ENCODE peak calls at places on chromosomes 4 and X, in nine cellular contexts. O, R, I, J, B, L, C, V and X are unnamed samples.

GRCh38 chr4:94278777-94279176 is 63.9 kb downstream of the HPGDS start:
- DNase-seq in O (no peak), R (no peak), I (no peak), J (no peak), B (no peak), L (no peak), C (no peak), V (no peak), X (no peak)

GRCh38 chr4:124111922-124112321 is 600.6 kb downstream of the ANKRD50 start:
- DNase-seq in O (no peak), R (peak; percentile 93), I (peak; percentile 37), J (no peak), B (peak; percentile 79), L (peak; percentile 79), C (peak; percentile 97), V (peak; percentile 76), X (no peak)

GRCh38 chr4:155735506-155735905 is 23.3 kb upstream of the GUCY1B1 start:
- DNase-seq in O (no peak), R (no peak), I (no peak), J (no peak), B (no peak), L (no peak), C (peak; percentile 8), V (no peak), X (no peak)

GRCh38 chr4:110621328-110621812 is 1.5 kb downstream of the PITX2 start:
- DNase-seq in O (no peak), R (no peak), I (no peak), J (peak; percentile 72), B (no peak), L (peak; percentile 21), C (no peak), V (no peak), X (peak; percentile 19)

GRCh38 chrX:106035064-106035463 is 3.5 kb downstream of the SERPINA7 start:
- DNase-seq in O (no peak), R (no peak), I (no peak), J (no peak), B (peak; percentile 21), L (peak; percentile 14), C (peak; percentile 9), V (no peak), X (no peak)

GRCh38 chrX:150483576-150483975 is 84.8 kb upstream of the MTM1 start:
- DNase-seq in O (no peak), R (no peak), I (no peak), J (no peak), B (no peak), L (no peak), C (no peak), V (no peak), X (no peak)

GRCh38 chrX:96314974-96315373 is 369.7 kb upstream of the DIAPH2 start:
- DNase-seq in O (no peak), R (peak; percentile 50), I (no peak), J (no peak), B (no peak), L (no peak), C (peak; percentile 28), V (no peak), X (no peak)

GRCh38 chrX:109384569-109385174 is 97.2 kb downstream of the GUCY2F start:
- DNase-seq in O (no peak), R (peak; percentile 54), I (no peak), J (no peak), B (peak; percentile 57), L (peak; percentile 59), C (peak; percentile 61), V (peak; percentile 15), X (no peak)

GRCh38 chrX:150371877-150372276 is 8.8 kb downstream of the MAMLD1 start:
- DNase-seq in O (no peak), R (no peak), I (no peak), J (no peak), B (no peak), L (no peak), C (no peak), V (no peak), X (no peak)

GRCh38 chr4:180284267-180284666 is 1958.9 kb upstream of the TENM3 start:
- DNase-seq in O (no peak), R (no peak), I (no peak), J (no peak), B (no peak), L (no peak), C (no peak), V (no peak), X (no peak)

GRCh38 chr4:109191216-109191615 is 111.2 kb downstream of the COL25A1 start:
- DNase-seq in O (no peak), R (no peak), I (no peak), J (no peak), B (no peak), L (no peak), C (no peak), V (no peak), X (no peak)

GRCh38 chr4:173515458-173515857 is 14.6 kb downstream of the HAND2 start:
- DNase-seq in O (no peak), R (no peak), I (no peak), J (no peak), B (no peak), L (peak; percentile 11), C (no peak), V (no peak), X (no peak)

GRCh38 chr4:38015886-38016515 is 55.8 kb downstream of the PTTG2 start:
- DNase-seq in O (no peak), R (no peak), I (no peak), J (no peak), B (no peak), L (no peak), C (no peak), V (no peak), X (no peak)

GRCh38 chr4:140861359-140862181 is 105.4 kb upstream of the TBC1D9 start:
- DNase-seq in O (peak; percentile 89), R (peak; percentile 93), I (peak; percentile 56), J (no peak), B (peak; percentile 85), L (peak; percentile 83), C (peak; percentile 93), V (peak; percentile 62), X (no peak)

GRCh38 chrX:6226053-6226645 is 2.5 kb downstream of the NLGN4X start:
- DNase-seq in O (no peak), R (no peak), I (no peak), J (no peak), B (peak; percentile 65), L (peak; percentile 73), C (no peak), V (peak; percentile 33), X (peak; percentile 68)
- H3K4me3 ChIP-seq in O (no peak overlapping the region), R (no peak overlapping the region), I (peak overlapping the region; percentile 39), J (peak overlapping the region; percentile 46), B (peak overlapping the region; percentile 65), L (peak overlapping the region; percentile 81), C (no peak overlapping the region), V (peak overlapping the region; percentile 74), X (peak overlapping the region; percentile 61)

GRCh38 chrX:37776987-37777325 is 2.9 kb upstream of the CYBB start:
- DNase-seq in O (no peak), R (no peak), I (no peak), J (no peak), B (no peak), L (no peak), C (no peak), V (no peak), X (no peak)

GRCh38 chrX:37781808-37782207 is 1.9 kb downstream of the CYBB start:
- DNase-seq in O (peak; percentile 16), R (no peak), I (no peak), J (no peak), B (no peak), L (no peak), C (no peak), V (no peak), X (no peak)

GRCh38 chrX:37779857-37780256 is at the start of gene CYBB:
- DNase-seq in O (no peak), R (no peak), I (no peak), J (no peak), B (no peak), L (no peak), C (no peak), V (no peak), X (no peak)

DNA sequence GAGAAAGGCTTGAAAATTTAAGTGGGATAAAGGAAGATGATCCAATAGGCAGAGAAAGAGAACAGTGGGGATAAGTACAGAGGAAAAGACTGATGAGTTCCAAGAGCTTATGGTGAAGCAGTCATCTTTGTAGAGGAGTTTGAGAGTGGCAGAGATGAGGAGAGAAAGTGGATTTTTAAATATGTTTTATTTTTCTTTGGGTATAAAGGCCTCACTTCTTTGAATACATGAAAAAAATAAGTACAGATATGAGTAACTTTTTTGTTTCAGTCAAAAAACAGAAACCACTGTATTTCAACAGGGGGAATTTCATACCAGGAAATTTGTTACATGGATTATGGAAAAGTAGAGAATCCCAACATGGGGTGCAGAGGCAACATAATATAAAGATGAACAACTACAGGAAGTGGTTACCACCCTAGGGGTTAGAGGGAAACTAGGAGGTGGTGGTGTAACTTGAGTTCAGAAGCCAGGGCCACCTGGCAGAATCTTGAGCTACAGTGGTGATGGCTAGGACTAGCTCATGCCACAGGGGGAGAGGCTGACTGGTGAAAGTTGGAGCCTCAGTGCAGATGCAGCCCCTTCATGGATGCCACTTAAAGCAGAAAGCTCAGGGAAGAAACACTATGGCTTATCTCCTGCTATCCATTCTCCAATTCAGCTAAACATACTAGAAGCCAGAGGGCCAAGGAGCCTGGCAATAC is 3.4 kb upstream of the CYBB start:
- DNase-seq in O (no peak), R (no peak), I (no peak), J (no peak), B (no peak), L (no peak), C (no peak), V (no peak), X (no peak)
- H3K4me3 ChIP-seq in O (no peak overlapping the region), R (no peak overlapping the region), I (no peak overlapping the region), J (no peak overlapping the region), B (no peak overlapping the region), L (no peak overlapping the region), C (no peak overlapping the region), V (no peak overlapping the region), X (no peak overlapping the region)

GRCh38 chr4:98262431-98262830 is 1.2 kb downstream of the RAP1GDS1 start:
- DNase-seq in O (peak; percentile 5), R (peak; percentile 15), I (no peak), J (no peak), B (peak; percentile 1), L (peak; percentile 8), C (no peak), V (no peak), X (no peak)
- H3K4me3 ChIP-seq in O (no peak overlapping the region), R (peak overlapping the region; percentile 76), I (peak overlapping the region; percentile 93), J (peak overlapping the region; percentile 78), B (peak overlapping the region; percentile 68), L (peak overlapping the region; percentile 93), C (peak overlapping the region; percentile 87), V (peak overlapping the region; percentile 87), X (peak overlapping the region; percentile 93)

GRCh38 chr4:87498446-87498900 is 30.7 kb downstream of the SPARCL1 start:
- DNase-seq in O (peak; percentile 12), R (peak; percentile 52), I (no peak), J (no peak), B (no peak), L (no peak), C (no peak), V (no peak), X (no peak)
- H3K4me3 ChIP-seq in O (no peak overlapping the region), R (peak overlapping the region; percentile 11), I (no peak overlapping the region), J (no peak overlapping the region), B (no peak overlapping the region), L (no peak overlapping the region), C (no peak overlapping the region), V (no peak overlapping the region), X (no peak overlapping the region)